ENCODE peak calls at places on chromosomes 6 and 20, in nine cellular contexts. One of them, this sample, is unnamed.

GRCh38 chr6:3526962-3527796 is 70.3 kb upstream of the SLC22A23 start:
- DNase-seq in esophagus squamous epithelium: no peak
- DNase-seq in activated T-cell treated with anti-CD3 and anti-CD28 coated beads for 24 hours: no peak
- DNase-seq in T follicular helper cell: no peak
- DNase-seq in NT2/D1: no peak
- DNase-seq in stimulated activated CD4-positive, alpha-beta T cell treated with anti-CD3 and anti-CD28 coated beads, TNF-alpha, amount 100 ng/mL, for 48 hours: no peak
- DNase-seq in neuronal stem cell: no peak
- DNase-seq in hippocampal formation: no peak
- DNase-seq in pons: no peak
- DNase-seq in this sample: no peak

GRCh38 chr20:24498641-24499040 is 29.2 kb downstream of the SYNDIG1 start:
- DNase-seq in esophagus squamous epithelium: no peak
- DNase-seq in activated T-cell treated with anti-CD3 and anti-CD28 coated beads for 24 hours: no peak
- DNase-seq in T follicular helper cell: no peak
- DNase-seq in NT2/D1: no peak
- DNase-seq in stimulated activated CD4-positive, alpha-beta T cell treated with anti-CD3 and anti-CD28 coated beads, TNF-alpha, amount 100 ng/mL, for 48 hours: no peak
- DNase-seq in neuronal stem cell: no peak
- DNase-seq in hippocampal formation: no peak
- DNase-seq in pons: no peak
- DNase-seq in this sample: no peak

GRCh38 chr6:30987304-30987703 is 3.8 kb downstream of the MUC21 start:
- DNase-seq in esophagus squamous epithelium: no peak
- DNase-seq in activated T-cell treated with anti-CD3 and anti-CD28 coated beads for 24 hours: no peak
- DNase-seq in T follicular helper cell: no peak
- DNase-seq in NT2/D1: no peak
- DNase-seq in stimulated activated CD4-positive, alpha-beta T cell treated with anti-CD3 and anti-CD28 coated beads, TNF-alpha, amount 100 ng/mL, for 48 hours: no peak
- DNase-seq in neuronal stem cell: no peak
- DNase-seq in hippocampal formation: no peak
- DNase-seq in pons: no peak
- DNase-seq in this sample: no peak

GRCh38 chr20:33689973-33690372 is 3.8 kb upstream of the E2F1 start:
- DNase-seq in esophagus squamous epithelium: no peak
- DNase-seq in activated T-cell treated with anti-CD3 and anti-CD28 coated beads for 24 hours: no peak
- DNase-seq in T follicular helper cell: no peak
- DNase-seq in NT2/D1: no peak
- DNase-seq in stimulated activated CD4-positive, alpha-beta T cell treated with anti-CD3 and anti-CD28 coated beads, TNF-alpha, amount 100 ng/mL, for 48 hours: no peak
- DNase-seq in neuronal stem cell: no peak
- DNase-seq in hippocampal formation: no peak
- DNase-seq in pons: peak
- DNase-seq in this sample: no peak

GRCh38 chr6:1604347-1604990 is 5.2 kb upstream of the FOXC1 start:
- DNase-seq in esophagus squamous epithelium: no peak
- DNase-seq in activated T-cell treated with anti-CD3 and anti-CD28 coated beads for 24 hours: peak
- DNase-seq in T follicular helper cell: peak
- DNase-seq in NT2/D1: no peak
- DNase-seq in stimulated activated CD4-positive, alpha-beta T cell treated with anti-CD3 and anti-CD28 coated beads, TNF-alpha, amount 100 ng/mL, for 48 hours: peak
- DNase-seq in neuronal stem cell: peak
- DNase-seq in hippocampal formation: peak
- DNase-seq in pons: no peak
- DNase-seq in this sample: peak

GRCh38 chr6:141744194-141744925 is 388.4 kb upstream of the GJE1 start:
- DNase-seq in esophagus squamous epithelium: no peak
- DNase-seq in activated T-cell treated with anti-CD3 and anti-CD28 coated beads for 24 hours: no peak
- DNase-seq in T follicular helper cell: no peak
- DNase-seq in NT2/D1: no peak
- DNase-seq in stimulated activated CD4-positive, alpha-beta T cell treated with anti-CD3 and anti-CD28 coated beads, TNF-alpha, amount 100 ng/mL, for 48 hours: no peak
- DNase-seq in neuronal stem cell: no peak
- DNase-seq in hippocampal formation: no peak
- DNase-seq in pons: no peak
- DNase-seq in this sample: no peak

GRCh38 chr6:156250593-156250992 is 526.6 kb upstream of the ARID1B start:
- DNase-seq in esophagus squamous epithelium: no peak
- DNase-seq in activated T-cell treated with anti-CD3 and anti-CD28 coated beads for 24 hours: peak
- DNase-seq in T follicular helper cell: no peak
- DNase-seq in NT2/D1: no peak
- DNase-seq in stimulated activated CD4-positive, alpha-beta T cell treated with anti-CD3 and anti-CD28 coated beads, TNF-alpha, amount 100 ng/mL, for 48 hours: no peak
- DNase-seq in neuronal stem cell: no peak
- DNase-seq in hippocampal formation: no peak
- DNase-seq in pons: no peak
- DNase-seq in this sample: no peak

GRCh38 chr20:48040051-48040450 is 254.8 kb upstream of the SULF2 start:
- DNase-seq in esophagus squamous epithelium: no peak
- DNase-seq in activated T-cell treated with anti-CD3 and anti-CD28 coated beads for 24 hours: no peak
- DNase-seq in T follicular helper cell: no peak
- DNase-seq in NT2/D1: no peak
- DNase-seq in stimulated activated CD4-positive, alpha-beta T cell treated with anti-CD3 and anti-CD28 coated beads, TNF-alpha, amount 100 ng/mL, for 48 hours: no peak
- DNase-seq in neuronal stem cell: no peak
- DNase-seq in hippocampal formation: no peak
- DNase-seq in pons: no peak
- DNase-seq in this sample: no peak

GRCh38 chr6:159979136-159979874 is 10.4 kb downstream of the IGF2R start:
- DNase-seq in esophagus squamous epithelium: no peak
- DNase-seq in activated T-cell treated with anti-CD3 and anti-CD28 coated beads for 24 hours: peak
- DNase-seq in T follicular helper cell: no peak
- DNase-seq in NT2/D1: no peak
- DNase-seq in stimulated activated CD4-positive, alpha-beta T cell treated with anti-CD3 and anti-CD28 coated beads, TNF-alpha, amount 100 ng/mL, for 48 hours: no peak
- DNase-seq in neuronal stem cell: no peak
- DNase-seq in hippocampal formation: no peak
- DNase-seq in pons: no peak
- DNase-seq in this sample: peak

GRCh38 chr20:52003415-52003814 is 188.2 kb downstream of the ZFP64 start:
- DNase-seq in esophagus squamous epithelium: no peak
- DNase-seq in activated T-cell treated with anti-CD3 and anti-CD28 coated beads for 24 hours: no peak
- DNase-seq in T follicular helper cell: no peak
- DNase-seq in NT2/D1: no peak
- DNase-seq in stimulated activated CD4-positive, alpha-beta T cell treated with anti-CD3 and anti-CD28 coated beads, TNF-alpha, amount 100 ng/mL, for 48 hours: no peak
- DNase-seq in neuronal stem cell: no peak
- DNase-seq in hippocampal formation: no peak
- DNase-seq in pons: no peak
- DNase-seq in this sample: no peak

GRCh38 chr6:131867744-131868143 is 59.9 kb downstream of the ENPP1 start:
- DNase-seq in esophagus squamous epithelium: no peak
- DNase-seq in activated T-cell treated with anti-CD3 and anti-CD28 coated beads for 24 hours: no peak
- DNase-seq in T follicular helper cell: no peak
- DNase-seq in NT2/D1: no peak
- DNase-seq in stimulated activated CD4-positive, alpha-beta T cell treated with anti-CD3 and anti-CD28 coated beads, TNF-alpha, amount 100 ng/mL, for 48 hours: no peak
- DNase-seq in neuronal stem cell: no peak
- DNase-seq in hippocampal formation: no peak
- DNase-seq in pons: no peak
- DNase-seq in this sample: no peak